ENCODE peak calls at places on chromosomes 7 and 10, in six cellular contexts. E is suprapubic skin, Q is upper lobe of right lung, C is keratinocyte, H is D721Med, Z is fibroblast of lung. T is an unnamed sample.

GRCh38 chr10:123614888-123615287 is 51.3 kb upstream of the GPR26 start:
- DNase-seq in E (no peak), Q (peak), C (peak), H (no peak), Z (peak), T (no peak)

GRCh38 chr7:143331179-143331825 is 15.4 kb downstream of the CLCN1 start:
- DNase-seq in E (no peak), Q (no peak), C (peak), H (no peak), Z (peak), T (no peak)

GRCh38 chr10:52952391-52953079 is 180.0 kb upstream of the MBL2 start:
- DNase-seq in E (no peak), Q (no peak), C (no peak), H (no peak), Z (no peak), T (no peak)

GRCh38 chr10:4790045-4790444 is 36.0 kb upstream of the AKR1E2 start:
- DNase-seq in E (no peak), Q (no peak), C (no peak), H (no peak), Z (no peak), T (no peak)

GRCh38 chr10:30812018-30812851 is 182.7 kb upstream of the LYZL2 start:
- DNase-seq in E (no peak), Q (no peak), C (no peak), H (no peak), Z (peak), T (no peak)

GRCh38 chr10:43383204-43383971 is 12.0 kb downstream of the FXYD4 start:
- DNase-seq in E (no peak), Q (no peak), C (no peak), H (no peak), Z (no peak), T (no peak)

GRCh38 chr10:72925951-72926465 is 28.6 kb downstream of the PLA2G12B start:
- DNase-seq in E (no peak), Q (no peak), C (no peak), H (no peak), Z (no peak), T (no peak)

GRCh38 chr7:130887182-130888016 is 153.4 kb upstream of the KLF14 start:
- DNase-seq in E (no peak), Q (no peak), C (no peak), H (no peak), Z (peak), T (no peak)

GRCh38 chr7:80087051-80087767 is 47.4 kb upstream of the GNAI1 start:
- DNase-seq in E (no peak), Q (no peak), C (no peak), H (no peak), Z (peak), T (no peak)

GRCh38 chr10:30529373-30529998 is 95.5 kb downstream of the MAP3K8 start:
- DNase-seq in E (peak), Q (peak), C (no peak), H (no peak), Z (no peak), T (no peak)

GRCh38 chr7:55305130-55305529 is 60.0 kb upstream of the LANCL2 start:
- DNase-seq in E (no peak), Q (no peak), C (no peak), H (no peak), Z (peak), T (no peak)

GRCh38 chr7:613442-614140 is 93.9 kb upstream of the PDGFA start:
- DNase-seq in E (no peak), Q (peak), C (peak), H (no peak), Z (no peak), T (no peak)

GRCh38 chr7:137879357-137880158 is 32.8 kb upstream of the DGKI start:
- DNase-seq in E (no peak), Q (no peak), C (no peak), H (no peak), Z (peak), T (no peak)

GRCh38 chr10:61791216-61791615 is 110.3 kb upstream of the ARID5B start:
- DNase-seq in E (no peak), Q (no peak), C (no peak), H (no peak), Z (peak), T (no peak)

GRCh38 chr7:70068531-70068930 is 470.3 kb downstream of the AUTS2 start:
- DNase-seq in E (no peak), Q (no peak), C (no peak), H (no peak), Z (no peak), T (no peak)

GRCh38 chr10:116038259-116038658 is 234.7 kb downstream of the GFRA1 start:
- DNase-seq in E (peak), Q (no peak), C (no peak), H (no peak), Z (peak), T (no peak)

GRCh38 chr7:106128846-106129245 is 16.7 kb upstream of the SYPL1 start:
- DNase-seq in E (no peak), Q (no peak), C (no peak), H (no peak), Z (peak), T (no peak)

GRCh38 chr10:118669020-118669766 is 73.7 kb upstream of the PRLHR start:
- DNase-seq in E (no peak), Q (no peak), C (no peak), H (no peak), Z (peak), T (no peak)

GRCh38 chr7:156585025-156585648 is 55.4 kb upstream of the RNF32 start:
- DNase-seq in E (no peak), Q (no peak), C (no peak), H (no peak), Z (no peak), T (no peak)

GRCh38 chr7:152424348-152425108 is 11.3 kb downstream of the KMT2C start:
- DNase-seq in E (no peak), Q (peak), C (no peak), H (no peak), Z (peak), T (peak)

GRCh38 chr10:48476279-48476982 is 128.4 kb downstream of the ARHGAP22 start:
- DNase-seq in E (no peak), Q (peak), C (no peak), H (no peak), Z (no peak), T (peak)

GRCh38 chr10:68938117-68938516 is 17.9 kb upstream of the DDX21 start:
- DNase-seq in E (no peak), Q (no peak), C (no peak), H (no peak), Z (peak), T (no peak)

GRCh38 chr7:47538846-47539311 is 43.0 kb downstream of the TNS3 start:
- DNase-seq in E (no peak), Q (peak), C (no peak), H (no peak), Z (no peak), T (no peak)

GRCh38 chr10:131200856-131201470 is 110.6 kb downstream of the TCERG1L start:
- DNase-seq in E (no peak), Q (no peak), C (no peak), H (no peak), Z (no peak), T (peak)

GRCh38 chr10:131196176-131196885 is 115.2 kb downstream of the TCERG1L start:
- DNase-seq in E (no peak), Q (peak), C (no peak), H (no peak), Z (no peak), T (peak)

GRCh38 chr10:131199646-131200045 is 111.9 kb downstream of the TCERG1L start:
- DNase-seq in E (no peak), Q (peak), C (no peak), H (no peak), Z (no peak), T (no peak)

GRCh38 chr10:131198843-131199242 is 112.7 kb downstream of the TCERG1L start:
- DNase-seq in E (no peak), Q (peak), C (no peak), H (no peak), Z (no peak), T (no peak)

GRCh38 chr10:131198401-131198800 is 113.1 kb downstream of the TCERG1L start:
- DNase-seq in E (no peak), Q (peak), C (no peak), H (no peak), Z (no peak), T (peak)
- TF ChIP-seq CTCF in E (no peak), Q (no peak), C (no peak), H (no peak), Z (no peak), T (no peak)

DNA sequence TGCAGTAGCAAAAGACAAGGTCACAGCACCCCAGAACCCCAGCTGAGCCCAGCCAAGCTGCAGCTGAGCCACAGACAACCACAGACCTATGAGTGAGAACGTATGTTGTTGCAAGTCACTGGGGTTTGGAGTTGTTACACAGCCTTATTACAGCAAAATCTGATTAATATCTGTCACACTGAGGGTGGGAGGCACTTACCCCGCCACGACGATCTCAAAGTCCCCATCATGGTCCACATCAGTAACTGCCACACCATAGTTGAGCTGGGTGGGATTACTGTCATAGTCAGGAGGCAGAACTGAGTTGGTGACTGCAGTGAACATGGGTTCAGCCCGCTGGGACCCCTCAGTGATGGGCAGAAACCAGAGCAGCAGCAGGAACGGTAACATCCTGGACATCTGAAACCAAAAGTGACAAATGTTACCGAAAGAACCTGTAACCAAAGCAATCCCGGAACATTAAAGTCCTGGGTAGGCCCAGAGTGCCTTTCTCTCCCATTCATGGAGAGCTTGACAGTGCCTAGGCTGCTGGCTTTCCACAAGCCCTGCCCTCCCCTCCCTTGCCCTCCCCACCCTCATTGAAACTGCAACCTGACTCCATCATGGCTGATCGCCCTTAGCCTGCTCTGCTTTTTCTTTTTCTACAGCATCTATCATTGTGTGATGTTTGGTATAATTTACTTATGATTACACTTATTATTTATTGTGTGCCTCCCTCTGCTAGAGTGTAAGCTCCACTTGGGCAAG is 19.3 kb downstream of the CRTAC1 start:
- DNase-seq in E (no peak), Q (no peak), C (no peak), H (no peak), Z (no peak), T (no peak)
- TF ChIP-seq CTCF in E (no peak), Q (no peak), C (no peak), H (no peak), Z (no peak), T (no peak)

DNA sequence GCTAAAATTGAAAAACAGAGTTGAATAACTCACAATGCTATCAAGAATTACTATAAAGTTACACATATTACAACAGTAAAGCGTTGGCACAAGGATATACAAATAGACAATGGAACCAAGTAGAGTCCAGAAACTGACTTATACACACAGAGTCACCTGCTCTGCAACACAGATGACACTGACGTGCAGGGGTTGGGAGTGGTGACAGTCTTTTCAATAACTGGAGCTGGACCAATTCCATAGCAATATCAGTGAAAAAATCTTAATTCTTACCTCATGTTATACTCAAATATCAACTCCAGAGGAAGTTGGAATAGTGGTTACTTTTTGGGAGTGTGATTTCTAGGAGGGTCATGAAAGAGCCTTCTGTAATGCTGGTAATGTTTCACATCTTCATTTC is 62.5 kb upstream of the NPY start:
- DNase-seq in E (no peak), Q (no peak), C (no peak), H (no peak), Z (no peak), T (no peak)
- TF ChIP-seq CTCF in E (no peak), Q (no peak), C (no peak), H (no peak), Z (no peak), T (no peak)

DNA sequence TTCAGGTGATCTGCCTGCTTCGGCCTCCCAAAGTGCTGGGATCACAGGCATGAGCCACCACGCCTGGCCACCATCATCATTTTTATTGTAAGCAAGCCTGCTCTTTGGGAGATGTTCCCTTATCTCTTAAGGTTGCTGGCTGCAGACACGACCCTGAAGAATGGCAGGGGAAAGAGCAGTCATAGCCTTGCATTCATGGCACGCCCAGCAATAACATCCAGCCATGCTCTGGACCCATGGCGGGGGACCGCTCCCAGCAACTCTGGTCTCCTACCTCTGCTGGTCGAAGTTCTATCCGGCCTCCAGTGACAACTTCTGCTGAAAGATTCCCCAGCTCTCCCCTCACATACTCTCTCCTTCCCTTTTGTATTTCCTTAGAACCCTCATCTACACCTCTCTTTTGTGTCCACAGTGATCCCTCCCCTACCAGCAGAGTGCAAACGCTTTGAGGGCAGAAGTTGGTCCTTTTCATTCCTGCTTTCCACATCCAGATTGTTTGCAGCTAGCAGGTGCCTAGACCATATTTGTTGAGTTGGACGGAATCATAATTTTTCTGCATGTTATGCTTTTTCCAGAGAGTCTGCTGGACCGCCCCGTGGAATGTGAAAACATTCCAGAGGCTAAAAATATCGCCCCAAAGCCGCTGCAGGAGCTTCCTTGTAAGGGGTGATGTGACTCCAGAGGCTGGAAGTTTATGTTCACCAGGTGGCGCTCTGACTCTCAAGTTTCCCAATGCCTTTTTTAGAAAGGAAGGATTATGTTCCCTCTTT is 4.4 kb upstream of the MARVELD1 start:
- DNase-seq in E (no peak), Q (no peak), C (no peak), H (no peak), Z (peak), T (peak)
- TF ChIP-seq CTCF in E (peak), Q (peak), C (peak), H (peak), Z (peak), T (peak)

GRCh38 chr10:77715081-77715480 is 77.5 kb upstream of the KCNMA1 start:
- DNase-seq in E (no peak), Q (no peak), C (no peak), H (no peak), Z (no peak), T (no peak)
- TF ChIP-seq CTCF in E (no peak), Q (no peak), C (peak), H (peak), Z (no peak), T (peak)

DNA sequence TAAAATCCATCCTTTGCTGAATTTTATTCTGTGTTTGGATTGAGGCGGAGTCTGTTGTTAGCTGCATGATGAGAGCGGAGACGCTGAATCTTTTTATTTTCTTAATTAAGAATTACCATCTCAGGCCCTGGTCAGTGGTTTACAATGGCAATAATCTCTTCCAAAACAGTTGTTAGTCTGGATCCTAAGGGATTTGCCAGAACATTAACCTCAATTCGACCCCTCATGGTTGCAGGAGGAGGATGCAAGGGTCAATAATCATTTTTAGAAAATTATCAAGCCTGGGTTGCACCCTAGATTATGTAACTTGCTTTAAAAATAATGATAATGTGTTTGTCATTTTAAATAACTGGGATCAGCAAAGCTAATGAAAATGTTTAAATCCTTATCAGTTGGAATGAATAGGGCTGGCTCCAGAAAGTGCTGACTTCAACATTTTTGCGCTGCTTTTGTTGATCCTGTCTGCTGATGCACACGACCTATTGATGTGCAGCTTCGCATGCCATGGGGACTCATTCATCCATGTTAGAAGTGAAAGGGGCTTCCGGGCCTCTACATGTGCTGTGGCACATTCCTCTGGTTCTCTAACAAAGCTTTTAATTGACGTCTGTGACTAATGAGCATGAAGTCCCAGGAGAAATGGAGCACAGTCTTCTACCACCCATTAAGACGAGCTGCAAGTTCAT is 80.7 kb upstream of the KIAA1217 start:
- DNase-seq in E (no peak), Q (no peak), C (no peak), H (no peak), Z (peak), T (no peak)
- TF ChIP-seq CTCF in E (no peak), Q (no peak), C (no peak), H (no peak), Z (no peak), T (no peak)